ENCODE peak calls at places on chromosome 5, in seven cellular contexts. J is stomach, G is HCT116, V is astrocyte, E is left ventricle myocardium inferior, K is testis, S is H1. W is an unnamed sample.

GRCh38 chr5:64827703-64828102 is 59.0 kb downstream of the CWC27 start:
- DNase-seq in G (no peak), E (no peak), S (no peak), K (no peak), V (no peak), J (no peak), W (no peak)

GRCh38 chr5:73641811-73642210 is 15.8 kb downstream of the ARHGEF28 start:
- DNase-seq in E (no peak), J (no peak), S (no peak), G (no peak), K (no peak), V (no peak), W (no peak)

GRCh38 chr5:74575741-74576538 is 64.6 kb downstream of the ENC1 start:
- DNase-seq in E (no peak), V (peak; percentile 93), G (no peak), J (no peak), K (no peak), S (no peak), W (peak; percentile 42)

GRCh38 chr5:124252751-124253146 is 493.7 kb downstream of the ZNF608 start:
- DNase-seq in J (no peak), E (no peak), G (no peak), V (no peak), S (no peak), K (no peak), W (no peak)

GRCh38 chr5:157130933-157131332 is 11.7 kb downstream of the MED7 start:
- DNase-seq in J (no peak), V (no peak), E (no peak), G (no peak), S (no peak), K (no peak), W (no peak)

GRCh38 chr5:108193021-108193795 is 188.7 kb downstream of the FBXL17 start:
- DNase-seq in G (no peak), K (no peak), E (no peak), S (no peak), J (no peak), V (peak; percentile 84), W (peak; percentile 82)

GRCh38 chr5:66231508-66231907 is 87.4 kb downstream of the SREK1 start:
- DNase-seq in J (no peak), E (no peak), K (no peak), S (no peak), G (no peak), V (no peak), W (no peak)

GRCh38 chr5:167294861-167295685 is 996.4 kb upstream of the WWC1 start:
- DNase-seq in K (no peak), G (peak; percentile 3), E (no peak), S (no peak), J (no peak), V (peak; percentile 92), W (peak; percentile 97)

GRCh38 chr5:74069741-74070140 is 443.7 kb downstream of the ARHGEF28 start:
- DNase-seq in J (no peak), K (no peak), G (no peak), S (no peak), E (no peak), V (no peak), W (no peak)

GRCh38 chr5:131488463-131488862 is 146.6 kb downstream of the RAPGEF6 start:
- DNase-seq in K (no peak), J (no peak), S (no peak), G (no peak), V (no peak), E (no peak), W (no peak)

GRCh38 chr5:168114444-168115017 is 176.9 kb upstream of the WWC1 start:
- DNase-seq in G (peak; percentile 55), S (peak; percentile 92), J (peak; percentile 76), E (peak; percentile 28), K (peak; percentile 60), V (no peak), W (no peak)

GRCh38 chr5:175617447-175617846 is 40.4 kb upstream of the HRH2 start:
- DNase-seq in K (no peak), J (no peak), V (no peak), E (no peak), G (no peak), S (peak; percentile 57), W (no peak)

GRCh38 chr5:89087551-89088318 is 204.8 kb upstream of the MEF2C start:
- DNase-seq in V (no peak), S (peak; percentile 45), G (no peak), J (no peak), K (no peak), E (no peak), W (no peak)

GRCh38 chr5:116411101-116411571 is 163.5 kb downstream of the SEMA6A start:
- DNase-seq in E (peak; percentile 31), G (no peak), K (peak; percentile 57), S (no peak), J (no peak), V (no peak), W (no peak)

DNA sequence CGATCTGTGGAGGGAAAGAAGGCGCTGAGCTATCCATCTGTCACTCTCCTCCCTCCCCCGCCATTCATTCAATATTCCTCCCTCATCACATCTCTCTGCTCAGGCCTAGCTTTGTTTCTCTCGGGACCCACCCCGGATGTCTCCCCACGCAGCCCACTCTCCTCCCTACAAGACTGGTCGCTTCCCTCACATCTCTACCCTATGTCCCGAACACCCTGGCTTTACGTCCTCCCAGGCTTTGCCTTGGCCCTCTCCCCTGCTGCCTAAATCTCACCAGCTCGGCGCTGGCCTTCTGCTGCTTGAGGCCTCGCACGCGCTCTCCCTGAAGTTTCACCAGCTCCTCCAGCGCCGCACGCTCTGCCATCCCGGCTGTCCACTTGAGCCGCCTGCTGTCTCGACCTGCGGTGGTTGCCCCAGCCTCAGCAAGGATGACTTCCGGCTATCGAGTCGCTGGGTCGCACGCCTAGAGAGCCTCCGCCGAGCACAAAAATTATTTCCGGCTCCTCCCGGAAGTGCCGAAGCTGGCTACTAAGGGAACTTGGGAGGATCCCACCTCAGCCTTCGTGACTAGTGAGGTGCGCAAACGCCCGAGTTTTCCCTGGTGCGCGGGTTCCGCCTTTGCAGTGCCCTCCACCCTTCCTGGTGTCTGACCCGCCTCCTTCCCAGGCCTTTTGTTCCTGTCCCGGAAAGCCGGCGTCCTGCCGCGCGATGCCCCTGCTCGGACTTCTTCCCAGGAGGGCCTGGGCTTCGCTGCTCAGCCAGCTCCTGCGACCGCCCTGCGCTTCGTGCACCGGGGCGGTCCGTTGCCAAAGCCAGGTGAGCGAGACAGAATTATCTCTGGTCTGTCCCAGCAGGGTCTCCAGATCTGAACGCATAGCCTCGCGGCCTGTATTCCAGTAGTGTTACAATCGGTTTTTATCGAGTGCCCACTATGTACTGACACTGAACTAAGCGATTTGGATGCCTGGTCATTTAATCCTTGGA is at the start of the genes HARS1 and HARS2:
- DNase-seq in J (peak; percentile 93), G (peak; percentile 97), E (peak; percentile 89), S (peak; percentile 88), V (peak; percentile 94), K (peak; percentile 96), W (peak; percentile 80)
- H3K36me3 ChIP-seq in J (peaks cover 49% of the 10 kb centered on the region), G (peaks cover 40% of the 10 kb centered on the region), E (peaks cover 50% of the 10 kb centered on the region), S (peaks cover 22% of the 10 kb centered on the region), V (peaks cover 39% of the 10 kb centered on the region), K (no peaks in the 10 kb centered on the region), W (peaks cover 11% of the 10 kb centered on the region)

GRCh38 chr5:6202615-6203365 is 175.6 kb downstream of the MED10 start:
- DNase-seq in J (no peak), E (no peak), S (peak; percentile 66), G (no peak), V (no peak), K (no peak), W (no peak)
- TF ChIP-seq CTCF in J (no peak), E (peak; percentile 32), S (peak; percentile 47), G (no peak), V (no peak), K (no peak), W (no peak)

GRCh38 chr5:128085413-128085812 is 1.8 kb downstream of the SLC12A2 start:
- DNase-seq in J (no peak), S (no peak), K (no peak), V (no peak), G (no peak), E (no peak), W (no peak)
- H3K4me3 ChIP-seq in J (peak overlapping the region; percentile 83), S (no peak overlapping the region), K (peak overlapping the region; percentile 92), V (peak overlapping the region; percentile 95), G (peak overlapping the region; percentile 75), E (peak overlapping the region; percentile 77), W (peak overlapping the region; percentile 72)

GRCh38 chr5:14309199-14309598 is 166.1 kb downstream of the TRIO start:
- DNase-seq in S (no peak), K (no peak), E (no peak), J (no peak), G (no peak), V (no peak), W (no peak)

GRCh38 chr5:14306415-14306814 is 163.3 kb downstream of the TRIO start:
- DNase-seq in E (no peak), V (peak; percentile 23), J (no peak), G (no peak), S (no peak), K (no peak), W (no peak)

GRCh38 chr5:14309864-14310531 is 166.9 kb downstream of the TRIO start:
- DNase-seq in G (no peak), S (no peak), E (no peak), V (no peak), K (no peak), J (peak; percentile 64), W (no peak)

GRCh38 chr5:14305045-14305444 is 161.9 kb downstream of the TRIO start:
- DNase-seq in E (peak; percentile 49), J (no peak), K (no peak), S (no peak), V (peak; percentile 91), G (no peak), W (peak; percentile 11)

GRCh38 chr5:14308384-14309154 is 165.4 kb downstream of the TRIO start:
- DNase-seq in G (no peak), J (no peak), V (no peak), E (no peak), S (no peak), K (no peak), W (no peak)
- H3K36me3 ChIP-seq in G (peaks cover 17% of the 10 kb centered on the region), J (peaks cover 73% of the 10 kb centered on the region), V (peaks cover 70% of the 10 kb centered on the region), E (peaks cover 60% of the 10 kb centered on the region), S (peaks cover 26% of the 10 kb centered on the region), K (no peaks in the 10 kb centered on the region), W (peaks cover 20% of the 10 kb centered on the region)

GRCh38 chr5:1050449-1051365 is 42.1 kb downstream of the NKD2 start:
- DNase-seq in V (no peak), E (peak; percentile 50), K (no peak), S (no peak), J (no peak), G (no peak), W (no peak)
- TF ChIP-seq CTCF in V (no peak), E (no peak), K (no peak), S (no peak), J (no peak), G (no peak), W (no peak)

GRCh38 chr5:61416410-61416809 is 84.4 kb downstream of the ZSWIM6 start:
- DNase-seq in G (peak; percentile 34), V (no peak), K (no peak), S (no peak), J (no peak), E (no peak), W (no peak)
- H3K4me3 ChIP-seq in G (no peak overlapping the region), V (no peak overlapping the region), K (no peak overlapping the region), S (no peak overlapping the region), J (no peak overlapping the region), E (no peak overlapping the region), W (no peak overlapping the region)

DNA sequence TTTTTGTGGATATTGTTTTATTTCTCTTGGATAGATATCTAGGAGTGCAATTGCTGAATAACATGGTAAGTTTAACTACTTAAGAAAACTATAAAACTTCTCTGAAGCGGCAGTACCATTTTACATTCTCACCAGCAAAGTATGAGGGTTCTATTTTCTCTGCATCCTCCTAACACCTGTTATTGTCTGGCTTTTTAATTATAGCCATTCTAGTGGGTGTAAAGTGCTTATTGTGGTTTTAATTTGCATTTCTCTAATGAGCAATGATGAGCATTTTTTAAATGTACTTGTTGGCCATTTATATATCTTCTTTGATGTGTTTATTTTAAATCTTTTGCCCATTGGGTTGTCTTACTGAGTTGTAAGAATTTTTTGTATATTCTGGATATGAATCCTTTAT is 28.7 kb downstream of the SMIM32 start:
- DNase-seq in V (no peak), K (no peak), G (no peak), E (no peak), S (no peak), J (no peak), W (no peak)
- H3K36me3 ChIP-seq in V (peaks cover 22% of the 10 kb centered on the region), K (no peaks in the 10 kb centered on the region), G (peaks cover 8% of the 10 kb centered on the region), E (peaks cover 60% of the 10 kb centered on the region), S (peaks cover 14% of the 10 kb centered on the region), J (peaks cover 57% of the 10 kb centered on the region), W (no peaks in the 10 kb centered on the region)